ENCODE peak calls at places on chromosomes 4 and X, in nine cellular contexts. O, B, N, H, R, T, E, L and Z are unnamed samples.

GRCh38 chr4:139740531-139741041 is 75.0 kb downstream of the MGST2 start:
- DNase-seq in O (peak; percentile 82), N (no peak), L (peak; percentile 58), T (no peak), R (peak; percentile 75), E (peak; percentile 92), H (peak; percentile 52), B (peak; percentile 96), Z (peak; percentile 76)

GRCh38 chr4:5139141-5139540 is 87.9 kb downstream of the STK32B start:
- DNase-seq in R (no peak), N (no peak), E (no peak), L (no peak), B (no peak), T (no peak), H (peak; percentile 11), O (no peak), Z (no peak)

GRCh38 chr4:911221-911751 is 20.8 kb downstream of the GAK start:
- DNase-seq in O (no peak), H (no peak), L (no peak), E (no peak), B (no peak), R (peak; percentile 11), T (no peak), N (no peak), Z (no peak)

GRCh38 chrX:129798888-129799287 is 19.1 kb downstream of the SASH3 start:
- DNase-seq in L (no peak), N (no peak), R (no peak), E (no peak), B (no peak), O (no peak), T (no peak), H (no peak), Z (no peak)

GRCh38 chr4:78627046-78627965 is 75.7 kb downstream of the ANXA3 start:
- DNase-seq in L (no peak), R (no peak), O (no peak), N (no peak), H (no peak), B (no peak), T (no peak), E (no peak), Z (no peak)

GRCh38 chrX:13323241-13323640 is 3.4 kb upstream of the ATXN3L start:
- DNase-seq in O (no peak), T (no peak), E (no peak), B (no peak), R (no peak), N (no peak), H (no peak), L (no peak), Z (no peak)

GRCh38 chr4:53591372-53591892 is at the start of gene LNX1:
- DNase-seq in E (no peak), L (peak; percentile 84), O (no peak), N (peak; percentile 83), T (peak; percentile 10), H (peak; percentile 84), B (no peak), R (no peak), Z (no peak)

GRCh38 chrX:10158279-10158939 is 1.6 kb downstream of the CLCN4 start:
- DNase-seq in E (peak; percentile 37), H (no peak), R (peak; percentile 47), T (peak; percentile 42), N (no peak), L (peak; percentile 37), O (no peak), B (no peak), Z (no peak)

GRCh38 chrX:77451041-77451440 is 3.9 kb downstream of the FGF16 start:
- DNase-seq in B (peak; percentile 79), E (peak; percentile 39), N (no peak), O (no peak), R (no peak), T (no peak), H (no peak), L (no peak), Z (peak; percentile 42)

GRCh38 chr4:71614626-71615025 is 169.3 kb downstream of the GC start:
- DNase-seq in R (no peak), H (no peak), O (no peak), N (no peak), E (no peak), B (no peak), L (peak; percentile 32), T (no peak), Z (peak; percentile 31)

GRCh38 chr4:99679204-99679603 is 21.6 kb upstream of the C4orf54 start:
- DNase-seq in H (no peak), R (peak; percentile 68), O (peak; percentile 68), N (no peak), L (no peak), B (peak; percentile 21), E (no peak), T (peak; percentile 94), Z (peak; percentile 84)

GRCh38 chr4:38993683-38994082 is 38.5 kb downstream of the TMEM156 start:
- DNase-seq in R (no peak), N (no peak), H (no peak), L (no peak), O (no peak), T (no peak), E (no peak), B (no peak), Z (no peak)
- TF ChIP-seq CTCF in R (no peak), N (no peak), H (no peak), L (peak; percentile 14), O (no peak), T (peak; percentile 6), E (no peak), B (peak; percentile 21), Z (no peak)

GRCh38 chr4:186079698-186080097 is 10.7 kb downstream of the TLR3 start:
- DNase-seq in N (no peak), T (peak; percentile 20), E (no peak), O (no peak), R (no peak), L (no peak), B (no peak), H (no peak), Z (no peak)
- H3K4me3 ChIP-seq in N (no peak overlapping the region), T (no peak overlapping the region), E (no peak overlapping the region), O (no peak overlapping the region), R (no peak overlapping the region), L (peak overlapping the region; percentile 36), B (no peak overlapping the region), H (no peak overlapping the region), Z (no peak overlapping the region)

GRCh38 chrX:15854080-15854655 is 445 bp downstream of the AP1S2 start:
- DNase-seq in N (peak; percentile 74), L (peak; percentile 53), R (peak; percentile 69), B (peak; percentile 11), H (peak; percentile 47), E (no peak), O (peak; percentile 48), T (peak; percentile 87), Z (no peak)
- TF ChIP-seq CTCF in N (no peak), L (no peak), R (no peak), B (peak; percentile 7), H (no peak), E (no peak), O (peak; percentile 41), T (peak; percentile 5), Z (peak; percentile 29)

DNA sequence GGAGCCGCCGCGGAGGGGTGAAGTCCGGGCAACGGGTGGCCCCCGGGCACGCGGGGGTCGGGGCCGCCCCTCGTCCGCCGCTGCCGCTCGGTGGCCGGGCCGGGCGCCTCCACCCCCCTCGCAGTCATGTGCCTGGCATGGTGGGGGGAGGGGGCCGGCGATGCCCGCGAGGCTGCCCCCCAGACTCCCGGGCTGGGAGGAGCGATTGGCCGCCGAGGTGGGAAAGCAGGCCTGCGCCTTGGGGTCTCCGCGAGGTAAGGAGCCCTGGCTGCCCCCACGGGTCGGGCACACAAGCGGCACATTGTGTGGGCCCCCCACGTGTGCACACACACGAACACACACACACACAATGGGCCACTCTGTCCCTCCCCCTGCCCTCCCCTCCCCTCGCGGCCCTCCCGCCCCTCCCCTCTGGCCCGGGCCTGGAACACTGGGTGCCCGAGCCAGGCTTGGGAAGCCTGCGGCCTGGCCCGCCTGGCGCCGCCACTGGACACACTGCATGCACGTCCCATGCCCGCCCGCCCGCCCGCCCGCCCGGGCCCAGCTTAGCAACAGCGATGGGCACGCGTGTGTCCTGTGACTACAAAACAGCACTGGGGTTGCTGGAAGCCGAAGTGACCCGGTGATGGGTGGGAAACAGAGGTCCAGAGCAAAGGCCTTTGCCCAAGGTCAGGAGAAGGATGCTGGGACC is 1.3 kb downstream of the SLC6A8 start:
- DNase-seq in T (no peak), O (peak; percentile 32), N (no peak), E (peak; percentile 6), B (peak; percentile 21), R (peak; percentile 34), H (no peak), L (peak; percentile 27), Z (no peak)
- H3K4me3 ChIP-seq in T (peak overlapping the region; percentile 51), O (peak overlapping the region; percentile 50), N (peak overlapping the region; percentile 50), E (peak overlapping the region; percentile 40), B (peak overlapping the region; percentile 62), R (peak overlapping the region; percentile 44), H (no peak overlapping the region), L (no peak overlapping the region), Z (peak overlapping the region; percentile 48)

GRCh38 chrX:151505796-151506195 is 57.7 kb upstream of the PASD1 start:
- DNase-seq in T (peak; percentile 44), L (peak; percentile 22), O (no peak), H (no peak), B (peak; percentile 8), E (peak; percentile 0), N (no peak), R (no peak), Z (no peak)
- TF ChIP-seq CTCF in T (peak; percentile 3), L (peak; percentile 74), O (peak; percentile 45), H (no peak), B (peak; percentile 32), E (no peak), N (no peak), R (no peak), Z (peak; percentile 41)